ENCODE peak calls at places on chromosomes 4 and X, in six cellular contexts. M, G, O, X, C and I are unnamed samples. For H3K79me2, the result is how much of the 10 kb centered on the place peaks cover.

GRCh38 chrX:118396113-118396512 is 50.2 kb downstream of the WDR44 start:
- DNase-seq in M (no peak), X (no peak), C (no peak), O (no peak), G (no peak), I (no peak)

GRCh38 chr4:40331092-40331824 is 3.9 kb upstream of the CHRNA9 start:
- DNase-seq in O (no peak), C (no peak), M (no peak), X (no peak), G (no peak), I (peak)

GRCh38 chrX:40933132-40934078 is 151.8 kb upstream of the USP9X start:
- DNase-seq in X (no peak), M (peak), G (peak), C (no peak), O (peak), I (peak)

GRCh38 chr4:94348705-94349104 is 6.1 kb upstream of the HPGDS start:
- DNase-seq in O (no peak), X (no peak), C (no peak), G (no peak), M (no peak), I (no peak)

GRCh38 chr4:38529189-38530115 is 134.5 kb upstream of the KLF3 start:
- DNase-seq in G (no peak), C (peak), O (peak), X (no peak), M (no peak), I (no peak)

GRCh38 chr4:84167579-84167978 is 331.5 kb downstream of the NKX6-1 start:
- DNase-seq in O (no peak), M (peak), X (peak), C (no peak), G (peak), I (no peak)

GRCh38 chr4:105194328-105195231 is 47.9 kb downstream of the TET2 start:
- DNase-seq in G (no peak), O (no peak), M (no peak), X (no peak), C (no peak), I (peak)

GRCh38 chrX:42485621-42486020 is 292.3 kb downstream of the PPP1R2C start:
- DNase-seq in M (no peak), X (no peak), O (no peak), C (no peak), G (no peak), I (peak)

GRCh38 chr4:123967360-123967759 is 570.8 kb downstream of the SPRY1 start:
- DNase-seq in M (no peak), O (no peak), X (no peak), G (no peak), C (no peak), I (peak)

GRCh38 chrX:2640436-2641150 is 50.5 kb upstream of the CD99 start:
- DNase-seq in X (no peak), O (no peak), M (no peak), C (no peak), G (peak), I (peak)

GRCh38 chr4:113708250-113708649 is 53.3 kb downstream of the CAMK2D start:
- DNase-seq in X (no peak), O (no peak), C (no peak), G (no peak), M (no peak), I (peak)

GRCh38 chrX:136046295-136046894 is 61.2 kb downstream of the SLC9A6 start:
- DNase-seq in O (no peak), C (no peak), M (no peak), G (peak), X (no peak), I (peak)

GRCh38 chrX:1468250-1468772 is 15.6 kb upstream of the ASMTL start:
- DNase-seq in O (no peak), M (no peak), C (peak), X (peak), G (no peak), I (no peak)

GRCh38 chrX:53474707-53475106 is 40.5 kb upstream of the HSD17B10 start:
- DNase-seq in M (no peak), X (no peak), G (no peak), O (no peak), C (no peak), I (no peak)

GRCh38 chr4:21726255-21726815 is 222.2 kb downstream of the KCNIP4 start:
- DNase-seq in M (no peak), G (no peak), X (no peak), C (no peak), O (no peak), I (peak)

GRCh38 chr4:70613893-70614572 is 14.5 kb upstream of the ENAM start:
- DNase-seq in G (no peak), M (no peak), O (no peak), X (no peak), C (peak), I (no peak)

GRCh38 chr4:55866973-55867574 is 13.6 kb downstream of the EXOC1 start:
- DNase-seq in G (peak), X (no peak), C (peak), O (peak), M (peak), I (peak)

GRCh38 chrX:106144755-106145639 is 23.1 kb upstream of the PWWP3B start:
- DNase-seq in G (peak), C (no peak), O (no peak), M (no peak), X (no peak), I (peak)

GRCh38 chrX:146144090-146144489 is 326.5 kb downstream of the SLITRK2 start:
- DNase-seq in X (no peak), O (no peak), G (no peak), M (no peak), C (no peak), I (no peak)

DNA sequence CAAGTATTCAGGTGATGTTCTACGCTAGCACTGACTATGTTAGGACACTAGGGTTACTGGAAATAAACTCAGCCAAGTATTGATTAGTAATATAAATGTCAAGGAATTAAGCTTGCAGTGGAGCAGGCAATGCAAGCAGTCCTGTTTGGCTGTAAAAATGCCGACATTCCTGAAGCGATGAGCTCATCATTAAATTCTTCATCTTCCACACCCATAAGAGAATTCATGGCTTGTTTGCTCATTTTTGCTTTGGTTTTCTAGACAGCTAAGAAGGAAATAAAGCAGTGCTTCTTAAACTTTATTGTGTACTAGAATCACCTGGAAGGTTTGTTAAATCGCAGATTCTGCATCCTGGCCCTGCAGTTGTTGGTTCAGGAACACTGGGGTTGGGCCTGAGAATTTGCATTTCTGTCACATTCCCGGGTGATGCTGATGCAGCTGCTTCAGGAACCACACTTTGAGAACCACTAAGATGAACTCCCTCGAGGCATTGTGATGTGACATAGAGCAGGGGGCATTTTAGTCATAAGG is 17.8 kb downstream of the ANXA3 start:
- DNase-seq in G (peak), C (no peak), X (no peak), O (no peak), M (no peak), I (peak)
- H3K79me2 ChIP-seq in G (under half), C (under half), X (under half), O (under half), M (under half), I (under half)

GRCh38 chr4:26197018-26197779 is 123.6 kb upstream of the RBPJ start:
- DNase-seq in C (peak), G (no peak), X (no peak), O (no peak), M (no peak), I (peak)

GRCh38 chr4:26196567-26196966 is 124.2 kb upstream of the RBPJ start:
- DNase-seq in C (no peak), X (no peak), M (no peak), G (no peak), O (no peak), I (no peak)

GRCh38 chr4:26191353-26191752 is 129.5 kb upstream of the RBPJ start:
- DNase-seq in G (peak), X (no peak), M (no peak), C (no peak), O (no peak), I (no peak)

GRCh38 chr4:26194764-26195163 is 126.0 kb upstream of the RBPJ start:
- DNase-seq in X (no peak), C (no peak), G (no peak), M (no peak), O (no peak), I (no peak)

GRCh38 chr4:26192921-26193894 is 127.6 kb upstream of the RBPJ start:
- DNase-seq in C (no peak), O (no peak), M (no peak), G (no peak), X (no peak), I (no peak)
- TF ChIP-seq CTCF in C (no peak), O (no peak), M (no peak), G (no peak), X (no peak), I (no peak)

GRCh38 chrX:112840382-112841113 is at the start of gene AMOT:
- DNase-seq in M (peak), X (peak), C (peak), G (peak), O (peak), I (peak)
- H3K27ac ChIP-seq in M (peak), X (no peak), C (no peak), G (peak), O (no peak), I (peak)

DNA sequence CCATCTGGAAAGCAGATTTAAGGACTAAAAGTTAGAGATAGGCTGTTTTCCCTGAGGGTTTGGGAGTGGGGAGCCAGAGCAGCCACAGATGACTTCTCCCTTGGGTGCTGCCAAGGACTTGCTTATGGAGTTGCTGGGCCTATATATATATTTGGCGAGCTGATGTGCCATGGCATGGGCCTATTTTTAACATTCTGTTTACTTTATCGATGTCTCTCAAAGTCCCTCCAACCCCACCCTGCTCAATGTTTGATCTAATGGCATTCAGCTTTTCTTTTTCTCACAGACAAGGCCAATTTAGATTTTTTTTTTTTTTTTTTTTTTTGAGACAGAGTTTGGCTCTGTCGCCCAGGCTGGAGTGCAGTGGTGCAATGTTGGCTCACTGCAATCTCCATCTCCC is 6.1 kb upstream of the CUL4B start:
- DNase-seq in O (no peak), X (no peak), G (no peak), C (no peak), M (no peak), I (no peak)
- H3K79me2 ChIP-seq in O (under half), X (under half), G (under half), C (under half), M (under half), I (under half)

DNA sequence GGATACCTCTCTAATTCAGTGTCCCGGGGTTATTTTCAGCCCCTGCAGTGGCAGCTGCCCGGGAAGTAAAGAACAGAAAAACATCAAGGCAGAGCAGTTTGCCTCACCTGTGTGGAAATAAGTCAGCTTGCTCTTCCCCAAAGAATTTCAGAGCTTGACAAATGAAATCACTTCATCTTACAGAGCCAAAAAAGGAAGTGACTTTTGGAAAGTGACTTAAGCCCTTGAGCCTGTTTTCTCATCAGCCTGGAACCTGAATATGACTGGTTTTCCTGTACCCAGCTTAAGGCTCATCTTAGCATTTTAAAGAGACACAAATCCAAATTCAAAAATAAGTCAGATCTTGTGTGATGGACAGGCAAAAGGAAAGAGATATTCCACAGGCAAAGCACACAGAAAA is 211.6 kb downstream of the RCHY1 start:
- DNase-seq in G (no peak), O (no peak), X (no peak), M (no peak), C (no peak), I (no peak)
- TF ChIP-seq CTCF in G (no peak), O (no peak), X (no peak), M (no peak), C (no peak), I (no peak)